ENCODE peak calls at places on chromosomes 1 and 21, in five cellular contexts. X is endothelial cell, U is keratinocyte, Q is cardiac fibroblast, C is progenitor cell of endocrine pancreas. F is an unnamed sample.

GRCh38 chr1:5892370-5892769 is 99.9 kb downstream of the NPHP4 start:
- DNase-seq in U (no peak), Q (no peak), X (no peak), C (no peak), F (no peak)

GRCh38 chr1:27058976-27059688 is 46.5 kb upstream of the TENT5B start:
- DNase-seq in U (no peak), X (no peak), Q (no peak), C (no peak), F (no peak)

GRCh38 chr1:101040666-101041065 is 15.1 kb upstream of the DPH5 start:
- DNase-seq in X (no peak), C (no peak), U (no peak), Q (no peak), F (no peak)

GRCh38 chr1:179021873-179022272 is 3.8 kb upstream of the FAM20B start:
- DNase-seq in Q (no peak), C (no peak), U (no peak), X (no peak), F (no peak)

GRCh38 chr1:197850042-197850441 is 52.4 kb upstream of the C1orf53 start:
- DNase-seq in C (no peak), Q (no peak), U (no peak), X (no peak), F (no peak)

GRCh38 chr1:38138498-38139233 is 92.1 kb upstream of the POU3F1 start:
- DNase-seq in Q (peak), C (no peak), X (no peak), U (peak), F (no peak)

GRCh38 chr1:104403883-104404282 is 654.2 kb downstream of the AMY1C start:
- DNase-seq in U (no peak), X (no peak), C (no peak), Q (no peak), F (no peak)

GRCh38 chr1:31248276-31248675 is 8.6 kb upstream of the NKAIN1 start:
- DNase-seq in Q (no peak), C (no peak), X (no peak), U (no peak), F (no peak)

GRCh38 chr1:905811-906531 is 17.8 kb upstream of the SAMD11 start:
- DNase-seq in Q (no peak), X (no peak), U (no peak), C (peak), F (no peak)

GRCh38 chr21:36661511-36662309 is 37.2 kb upstream of the SIM2 start:
- DNase-seq in Q (peak), U (no peak), C (no peak), X (peak), F (no peak)

GRCh38 chr1:17338706-17339493 is 30.9 kb downstream of the PADI4 start:
- DNase-seq in Q (no peak), C (no peak), X (no peak), U (no peak), F (no peak)
- TF ChIP-seq CTCF in Q (no peak), C (no peak), X (no peak), U (no peak), F (no peak)

GRCh38 chr1:21669287-21670058 is at the start of gene RAP1GAP:
- DNase-seq in U (no peak), C (no peak), X (peak), Q (no peak), F (no peak)
- TF ChIP-seq CTCF in U (no peak), C (no peak), X (no peak), Q (peak), F (no peak)

GRCh38 chr21:39334611-39335010 is 14.3 kb downstream of the HMGN1 start:
- DNase-seq in C (no peak), Q (no peak), U (no peak), X (no peak), F (no peak)

GRCh38 chr21:39340687-39341086 is 8.2 kb downstream of the HMGN1 start:
- DNase-seq in Q (no peak), U (no peak), X (no peak), C (no peak), F (no peak)

GRCh38 chr21:39332175-39332574 is 16.7 kb downstream of the HMGN1 start:
- DNase-seq in C (no peak), X (no peak), Q (no peak), U (no peak), F (no peak)

GRCh38 chr21:39341249-39341923 is 7.5 kb downstream of the HMGN1 start:
- DNase-seq in U (no peak), X (no peak), Q (no peak), C (no peak), F (no peak)

DNA sequence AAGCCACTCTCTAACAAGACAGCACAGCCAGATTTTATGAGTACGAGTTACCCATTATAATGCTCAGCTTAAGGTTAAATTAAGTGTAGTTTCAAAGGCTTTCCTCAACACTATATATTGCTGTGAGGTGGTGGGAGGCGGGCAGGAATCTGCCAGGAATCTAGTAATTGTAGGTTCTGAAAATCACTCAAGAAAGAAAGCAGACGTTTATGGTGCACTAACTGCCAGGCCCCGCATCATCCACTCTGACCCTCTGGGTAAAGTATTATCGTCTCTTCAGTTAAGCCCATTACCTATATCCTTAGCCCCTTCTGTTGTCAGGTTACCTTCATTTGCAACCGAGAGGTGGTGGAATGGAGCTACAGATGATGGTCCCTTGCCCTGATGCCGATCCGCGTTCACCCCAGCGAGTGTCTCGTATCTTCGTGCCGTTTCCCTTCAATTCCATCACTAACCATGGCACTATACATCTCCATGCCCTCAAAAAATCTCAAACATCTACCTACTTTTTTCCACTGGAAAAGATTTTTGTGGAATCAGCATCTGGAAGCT is 12.4 kb downstream of the HMGN1 start:
- DNase-seq in U (no peak), Q (no peak), X (no peak), C (no peak), F (no peak)
- TF ChIP-seq CTCF in U (no peak), Q (no peak), X (no peak), C (no peak), F (no peak)

GRCh38 chr1:24866211-24867063 is 63.6 kb downstream of the RUNX3 start:
- DNase-seq in C (no peak), Q (no peak), X (no peak), U (no peak), F (no peak)
- TF ChIP-seq CTCF in C (no peak), Q (no peak), X (no peak), U (no peak), F (no peak)

GRCh38 chr21:43979654-43980053 is 32.5 kb upstream of the TRAPPC10 start:
- DNase-seq in X (no peak), U (no peak), C (no peak), Q (no peak), F (no peak)
- TF ChIP-seq CTCF in X (no peak), U (no peak), C (no peak), Q (peak), F (no peak)

GRCh38 chr21:33019516-33019884 is 6.2 kb upstream of the OLIG2 start:
- DNase-seq in U (no peak), C (no peak), Q (no peak), X (no peak), F (no peak)
- TF ChIP-seq CTCF in U (no peak), C (no peak), Q (no peak), X (no peak), F (no peak)